ENCODE peak calls at places on chromosome 1, in seven cellular contexts. A, H, X, J, R, L and U are unnamed samples.

GRCh38 chr1:101290119-101290921 is 53.5 kb downstream of the S1PR1 start:
- DNase-seq in A (no peak), H (no peak), X (no peak), J (peak), R (no peak), L (no peak), U (no peak)

GRCh38 chr1:4482526-4482925 is 171.9 kb upstream of the AJAP1 start:
- DNase-seq in A (no peak), H (no peak), X (no peak), J (no peak), R (no peak), L (no peak), U (no peak)

GRCh38 chr1:151653397-151653796 is 41.5 kb downstream of the SNX27 start:
- DNase-seq in A (no peak), H (peak), X (no peak), J (no peak), R (no peak), L (no peak), U (no peak)

GRCh38 chr1:47431534-47431933 is 6.3 kb upstream of the FOXD2 start:
- DNase-seq in A (no peak), H (peak), X (no peak), J (no peak), R (no peak), L (no peak), U (no peak)

GRCh38 chr1:221035680-221036153 is 156.5 kb downstream of the HLX start:
- DNase-seq in A (no peak), H (peak), X (peak), J (no peak), R (no peak), L (no peak), U (no peak)

GRCh38 chr1:99969260-99969728 is 502 bp upstream of the SLC35A3 start:
- DNase-seq in A (peak), H (peak), X (no peak), J (no peak), R (no peak), L (no peak), U (no peak)

GRCh38 chr1:230568008-230568407 is 74.3 kb upstream of the COG2 start:
- DNase-seq in A (peak), H (peak), X (no peak), J (no peak), R (no peak), L (peak), U (peak)

GRCh38 chr1:202197670-202198359 is 4.2 kb downstream of the LGR6 start:
- DNase-seq in A (no peak), H (no peak), X (no peak), J (no peak), R (no peak), L (no peak), U (no peak)

GRCh38 chr1:45802343-45803298 is 791 bp upstream of the MAST2 start:
- DNase-seq in A (peak), H (peak), X (peak), J (no peak), R (peak), L (peak), U (peak)

GRCh38 chr1:28139033-28139712 is 37.3 kb downstream of the PTAFR start:
- DNase-seq in A (no peak), H (peak), X (no peak), J (no peak), R (peak), L (peak), U (no peak)

GRCh38 chr1:7491089-7491817 is 279.8 kb upstream of the VAMP3 start:
- DNase-seq in A (no peak), H (peak), X (peak), J (no peak), R (no peak), L (no peak), U (no peak)

GRCh38 chr1:5937373-5937857 is 54.8 kb downstream of the NPHP4 start:
- DNase-seq in A (no peak), H (no peak), X (no peak), J (no peak), R (no peak), L (no peak), U (no peak)

GRCh38 chr1:41357451-41358151 is 3.6 kb upstream of the FOXO6 start:
- DNase-seq in A (no peak), H (peak), X (no peak), J (peak), R (no peak), L (no peak), U (no peak)

GRCh38 chr1:118494998-118495397 is 310.0 kb upstream of the SPAG17 start:
- DNase-seq in A (no peak), H (no peak), X (no peak), J (no peak), R (no peak), L (no peak), U (no peak)

GRCh38 chr1:68011786-68012375 is 38.5 kb downstream of the DIRAS3 start:
- DNase-seq in A (no peak), H (peak), X (no peak), J (no peak), R (no peak), L (no peak), U (no peak)

GRCh38 chr1:167905182-167905581 is 8.8 kb downstream of the ADCY10 start:
- DNase-seq in A (no peak), H (peak), X (no peak), J (no peak), R (no peak), L (no peak), U (no peak)